ENCODE peak calls at places on chromosome 22, in ten cellular contexts. One of them, this sample, is unnamed.

GRCh38 chr22:35586771-35587170 is 30.4 kb downstream of the MB start:
- DNase-seq in stimulated activated CD4-positive, alpha-beta T cell treated with anti-CD3 and anti-CD28 coated beads, Interleukin-4, amount 100 ng/mL, for 48 hours: no peak
- DNase-seq in GDM1: no peak
- DNase-seq in glomerular endothelial cell: no peak
- DNase-seq in Calu3: no peak
- DNase-seq in mammary epithelial cell: no peak
- DNase-seq in ascending aorta: no peak
- DNase-seq in mesenchymal stem cell: no peak
- DNase-seq in OCI-LY7: no peak
- DNase-seq in stimulated activated CD8-positive, alpha-beta memory T cell treated with anti-CD3 and anti-CD28 coated beads, Interleukin-15, amount 100 ng/mL, for 48 hours: no peak
- DNase-seq in this sample: no peak

GRCh38 chr22:47030143-47030641 is 267.7 kb downstream of the TBC1D22A start:
- DNase-seq in ascending aorta: no peak
- DNase-seq in stimulated activated CD4-positive, alpha-beta T cell treated with anti-CD3 and anti-CD28 coated beads, Interleukin-4, amount 100 ng/mL, for 48 hours: no peak
- DNase-seq in glomerular endothelial cell: no peak
- DNase-seq in GDM1: no peak
- DNase-seq in OCI-LY7: no peak
- DNase-seq in Calu3: no peak
- DNase-seq in mammary epithelial cell: no peak
- DNase-seq in stimulated activated CD8-positive, alpha-beta memory T cell treated with anti-CD3 and anti-CD28 coated beads, Interleukin-15, amount 100 ng/mL, for 48 hours: no peak
- DNase-seq in mesenchymal stem cell: no peak
- DNase-seq in this sample: no peak

GRCh38 chr22:20211997-20212753 is 55.9 kb downstream of the RTN4R start:
- DNase-seq in Calu3: peak
- DNase-seq in mammary epithelial cell: peak
- DNase-seq in glomerular endothelial cell: no peak
- DNase-seq in OCI-LY7: no peak
- DNase-seq in GDM1: no peak
- DNase-seq in mesenchymal stem cell: no peak
- DNase-seq in ascending aorta: no peak
- DNase-seq in stimulated activated CD4-positive, alpha-beta T cell treated with anti-CD3 and anti-CD28 coated beads, Interleukin-4, amount 100 ng/mL, for 48 hours: no peak
- DNase-seq in stimulated activated CD8-positive, alpha-beta memory T cell treated with anti-CD3 and anti-CD28 coated beads, Interleukin-15, amount 100 ng/mL, for 48 hours: no peak
- DNase-seq in this sample: no peak

GRCh38 chr22:30265851-30266444 is 703 bp downstream of the OSM start:
- DNase-seq in mesenchymal stem cell: no peak
- DNase-seq in mammary epithelial cell: no peak
- DNase-seq in OCI-LY7: peak
- DNase-seq in GDM1: peak
- DNase-seq in Calu3: no peak
- DNase-seq in glomerular endothelial cell: no peak
- DNase-seq in stimulated activated CD4-positive, alpha-beta T cell treated with anti-CD3 and anti-CD28 coated beads, Interleukin-4, amount 100 ng/mL, for 48 hours: peak
- DNase-seq in stimulated activated CD8-positive, alpha-beta memory T cell treated with anti-CD3 and anti-CD28 coated beads, Interleukin-15, amount 100 ng/mL, for 48 hours: peak
- DNase-seq in ascending aorta: peak
- DNase-seq in this sample: no peak

GRCh38 chr22:28381427-28382167 is 298.0 kb downstream of the TTC28 start:
- DNase-seq in GDM1: no peak
- DNase-seq in OCI-LY7: no peak
- DNase-seq in mammary epithelial cell: no peak
- DNase-seq in ascending aorta: no peak
- DNase-seq in glomerular endothelial cell: no peak
- DNase-seq in Calu3: no peak
- DNase-seq in stimulated activated CD4-positive, alpha-beta T cell treated with anti-CD3 and anti-CD28 coated beads, Interleukin-4, amount 100 ng/mL, for 48 hours: no peak
- DNase-seq in mesenchymal stem cell: no peak
- DNase-seq in stimulated activated CD8-positive, alpha-beta memory T cell treated with anti-CD3 and anti-CD28 coated beads, Interleukin-15, amount 100 ng/mL, for 48 hours: no peak
- DNase-seq in this sample: peak

GRCh38 chr22:46171940-46172339 is 21.6 kb downstream of the PPARA start:
- DNase-seq in mammary epithelial cell: peak
- DNase-seq in mesenchymal stem cell: no peak
- DNase-seq in OCI-LY7: no peak
- DNase-seq in Calu3: no peak
- DNase-seq in glomerular endothelial cell: no peak
- DNase-seq in ascending aorta: no peak
- DNase-seq in stimulated activated CD4-positive, alpha-beta T cell treated with anti-CD3 and anti-CD28 coated beads, Interleukin-4, amount 100 ng/mL, for 48 hours: no peak
- DNase-seq in stimulated activated CD8-positive, alpha-beta memory T cell treated with anti-CD3 and anti-CD28 coated beads, Interleukin-15, amount 100 ng/mL, for 48 hours: no peak
- DNase-seq in GDM1: no peak
- DNase-seq in this sample: peak

GRCh38 chr22:36162127-36163034 is 1.8 kb upstream of the APOL3 start:
- DNase-seq in GDM1: no peak
- DNase-seq in stimulated activated CD4-positive, alpha-beta T cell treated with anti-CD3 and anti-CD28 coated beads, Interleukin-4, amount 100 ng/mL, for 48 hours: no peak
- DNase-seq in ascending aorta: no peak
- DNase-seq in OCI-LY7: peak
- DNase-seq in mesenchymal stem cell: no peak
- DNase-seq in mammary epithelial cell: no peak
- DNase-seq in glomerular endothelial cell: no peak
- DNase-seq in Calu3: no peak
- DNase-seq in stimulated activated CD8-positive, alpha-beta memory T cell treated with anti-CD3 and anti-CD28 coated beads, Interleukin-15, amount 100 ng/mL, for 48 hours: no peak
- DNase-seq in this sample: peak

GRCh38 chr22:36931446-36931845 is 18.0 kb downstream of the CSF2RB start:
- DNase-seq in OCI-LY7: no peak
- DNase-seq in mesenchymal stem cell: no peak
- DNase-seq in glomerular endothelial cell: no peak
- DNase-seq in Calu3: no peak
- DNase-seq in mammary epithelial cell: no peak
- DNase-seq in stimulated activated CD8-positive, alpha-beta memory T cell treated with anti-CD3 and anti-CD28 coated beads, Interleukin-15, amount 100 ng/mL, for 48 hours: no peak
- DNase-seq in GDM1: no peak
- DNase-seq in stimulated activated CD4-positive, alpha-beta T cell treated with anti-CD3 and anti-CD28 coated beads, Interleukin-4, amount 100 ng/mL, for 48 hours: no peak
- DNase-seq in ascending aorta: no peak
- DNase-seq in this sample: no peak

GRCh38 chr22:23013612-23014011 is 56.7 kb upstream of the GNAZ start:
- DNase-seq in GDM1: no peak
- DNase-seq in Calu3: no peak
- DNase-seq in stimulated activated CD4-positive, alpha-beta T cell treated with anti-CD3 and anti-CD28 coated beads, Interleukin-4, amount 100 ng/mL, for 48 hours: no peak
- DNase-seq in ascending aorta: no peak
- DNase-seq in mesenchymal stem cell: no peak
- DNase-seq in glomerular endothelial cell: no peak
- DNase-seq in stimulated activated CD8-positive, alpha-beta memory T cell treated with anti-CD3 and anti-CD28 coated beads, Interleukin-15, amount 100 ng/mL, for 48 hours: no peak
- DNase-seq in OCI-LY7: no peak
- DNase-seq in mammary epithelial cell: no peak
- DNase-seq in this sample: no peak

GRCh38 chr22:38697055-38697980 is 3.4 kb downstream of the JOSD1 start:
- DNase-seq in OCI-LY7: no peak
- DNase-seq in glomerular endothelial cell: no peak
- DNase-seq in Calu3: peak
- DNase-seq in stimulated activated CD4-positive, alpha-beta T cell treated with anti-CD3 and anti-CD28 coated beads, Interleukin-4, amount 100 ng/mL, for 48 hours: no peak
- DNase-seq in mesenchymal stem cell: peak
- DNase-seq in stimulated activated CD8-positive, alpha-beta memory T cell treated with anti-CD3 and anti-CD28 coated beads, Interleukin-15, amount 100 ng/mL, for 48 hours: no peak
- DNase-seq in mammary epithelial cell: no peak
- DNase-seq in ascending aorta: no peak
- DNase-seq in GDM1: no peak
- DNase-seq in this sample: no peak

GRCh38 chr22:42187646-42188045 is 57.0 kb upstream of the CYP2D6 start:
- DNase-seq in mammary epithelial cell: no peak
- DNase-seq in stimulated activated CD8-positive, alpha-beta memory T cell treated with anti-CD3 and anti-CD28 coated beads, Interleukin-15, amount 100 ng/mL, for 48 hours: no peak
- DNase-seq in mesenchymal stem cell: no peak
- DNase-seq in glomerular endothelial cell: no peak
- DNase-seq in stimulated activated CD4-positive, alpha-beta T cell treated with anti-CD3 and anti-CD28 coated beads, Interleukin-4, amount 100 ng/mL, for 48 hours: no peak
- DNase-seq in GDM1: no peak
- DNase-seq in ascending aorta: no peak
- DNase-seq in Calu3: no peak
- DNase-seq in OCI-LY7: no peak
- DNase-seq in this sample: no peak

GRCh38 chr22:38413085-38414008 is 41.7 kb downstream of the KCNJ4 start:
- DNase-seq in glomerular endothelial cell: no peak
- DNase-seq in GDM1: no peak
- DNase-seq in OCI-LY7: no peak
- DNase-seq in mammary epithelial cell: no peak
- DNase-seq in ascending aorta: no peak
- DNase-seq in stimulated activated CD4-positive, alpha-beta T cell treated with anti-CD3 and anti-CD28 coated beads, Interleukin-4, amount 100 ng/mL, for 48 hours: no peak
- DNase-seq in mesenchymal stem cell: no peak
- DNase-seq in stimulated activated CD8-positive, alpha-beta memory T cell treated with anti-CD3 and anti-CD28 coated beads, Interleukin-15, amount 100 ng/mL, for 48 hours: no peak
- DNase-seq in Calu3: no peak
- DNase-seq in this sample: peak

GRCh38 chr22:27113211-27114030 is 456.0 kb downstream of the MIAT start:
- DNase-seq in mammary epithelial cell: peak
- DNase-seq in Calu3: peak
- DNase-seq in OCI-LY7: no peak
- DNase-seq in stimulated activated CD4-positive, alpha-beta T cell treated with anti-CD3 and anti-CD28 coated beads, Interleukin-4, amount 100 ng/mL, for 48 hours: no peak
- DNase-seq in ascending aorta: peak
- DNase-seq in mesenchymal stem cell: peak
- DNase-seq in GDM1: no peak
- DNase-seq in glomerular endothelial cell: no peak
- DNase-seq in stimulated activated CD8-positive, alpha-beta memory T cell treated with anti-CD3 and anti-CD28 coated beads, Interleukin-15, amount 100 ng/mL, for 48 hours: no peak
- DNase-seq in this sample: peak

GRCh38 chr22:26903030-26903856 is 245.9 kb downstream of the MIAT start:
- DNase-seq in mesenchymal stem cell: no peak
- DNase-seq in Calu3: no peak
- DNase-seq in OCI-LY7: peak
- DNase-seq in stimulated activated CD4-positive, alpha-beta T cell treated with anti-CD3 and anti-CD28 coated beads, Interleukin-4, amount 100 ng/mL, for 48 hours: no peak
- DNase-seq in stimulated activated CD8-positive, alpha-beta memory T cell treated with anti-CD3 and anti-CD28 coated beads, Interleukin-15, amount 100 ng/mL, for 48 hours: peak
- DNase-seq in glomerular endothelial cell: no peak
- DNase-seq in GDM1: no peak
- DNase-seq in ascending aorta: no peak
- DNase-seq in mammary epithelial cell: no peak
- DNase-seq in this sample: no peak

GRCh38 chr22:48898524-48899377 is 928.9 kb downstream of the BRD1 start:
- DNase-seq in glomerular endothelial cell: no peak
- DNase-seq in Calu3: no peak
- DNase-seq in ascending aorta: no peak
- DNase-seq in GDM1: no peak
- DNase-seq in mesenchymal stem cell: no peak
- DNase-seq in OCI-LY7: no peak
- DNase-seq in mammary epithelial cell: no peak
- DNase-seq in stimulated activated CD8-positive, alpha-beta memory T cell treated with anti-CD3 and anti-CD28 coated beads, Interleukin-15, amount 100 ng/mL, for 48 hours: no peak
- DNase-seq in stimulated activated CD4-positive, alpha-beta T cell treated with anti-CD3 and anti-CD28 coated beads, Interleukin-4, amount 100 ng/mL, for 48 hours: no peak
- DNase-seq in this sample: no peak

GRCh38 chr22:35739642-35740041 is 22.0 kb downstream of the APOL5 start:
- DNase-seq in stimulated activated CD8-positive, alpha-beta memory T cell treated with anti-CD3 and anti-CD28 coated beads, Interleukin-15, amount 100 ng/mL, for 48 hours: no peak
- DNase-seq in mesenchymal stem cell: peak
- DNase-seq in stimulated activated CD4-positive, alpha-beta T cell treated with anti-CD3 and anti-CD28 coated beads, Interleukin-4, amount 100 ng/mL, for 48 hours: no peak
- DNase-seq in Calu3: peak
- DNase-seq in OCI-LY7: no peak
- DNase-seq in glomerular endothelial cell: no peak
- DNase-seq in ascending aorta: no peak
- DNase-seq in mammary epithelial cell: no peak
- DNase-seq in GDM1: no peak
- DNase-seq in this sample: peak

GRCh38 chr22:30221121-30221992 is 25.2 kb downstream of the LIF start:
- DNase-seq in glomerular endothelial cell: no peak
- DNase-seq in stimulated activated CD4-positive, alpha-beta T cell treated with anti-CD3 and anti-CD28 coated beads, Interleukin-4, amount 100 ng/mL, for 48 hours: no peak
- DNase-seq in ascending aorta: no peak
- DNase-seq in OCI-LY7: peak
- DNase-seq in mesenchymal stem cell: no peak
- DNase-seq in GDM1: peak
- DNase-seq in Calu3: no peak
- DNase-seq in mammary epithelial cell: no peak
- DNase-seq in stimulated activated CD8-positive, alpha-beta memory T cell treated with anti-CD3 and anti-CD28 coated beads, Interleukin-15, amount 100 ng/mL, for 48 hours: peak
- DNase-seq in this sample: no peak

GRCh38 chr22:33579448-33580093 is 340.7 kb downstream of the LARGE1 start:
- DNase-seq in glomerular endothelial cell: no peak
- DNase-seq in GDM1: peak
- DNase-seq in OCI-LY7: peak
- DNase-seq in ascending aorta: no peak
- DNase-seq in stimulated activated CD8-positive, alpha-beta memory T cell treated with anti-CD3 and anti-CD28 coated beads, Interleukin-15, amount 100 ng/mL, for 48 hours: no peak
- DNase-seq in mesenchymal stem cell: peak
- DNase-seq in Calu3: peak
- DNase-seq in mammary epithelial cell: peak
- DNase-seq in stimulated activated CD4-positive, alpha-beta T cell treated with anti-CD3 and anti-CD28 coated beads, Interleukin-4, amount 100 ng/mL, for 48 hours: peak
- DNase-seq in this sample: peak

GRCh38 chr22:30702856-30703255 is 8.2 kb downstream of the OSBP2 start:
- DNase-seq in OCI-LY7: no peak
- DNase-seq in ascending aorta: no peak
- DNase-seq in GDM1: no peak
- DNase-seq in mammary epithelial cell: no peak
- DNase-seq in Calu3: no peak
- DNase-seq in stimulated activated CD8-positive, alpha-beta memory T cell treated with anti-CD3 and anti-CD28 coated beads, Interleukin-15, amount 100 ng/mL, for 48 hours: no peak
- DNase-seq in mesenchymal stem cell: no peak
- DNase-seq in glomerular endothelial cell: no peak
- DNase-seq in stimulated activated CD4-positive, alpha-beta T cell treated with anti-CD3 and anti-CD28 coated beads, Interleukin-4, amount 100 ng/mL, for 48 hours: no peak
- DNase-seq in this sample: no peak

This sample was measured in myocyte.